ENCODE peak calls at places on chromosome X, in eight cellular contexts. W is mammary epithelial cell, L is cardiac fibroblast, X is upper lobe of left lung, Z is GM12865, U is nephron progenitor cell, B is Peyer's patch, A is choroid plexus epithelial cell. K is an unnamed sample.

GRCh38 chrX:106467422-106467821 is 144.4 kb upstream of the RADX start:
- DNase-seq in Z (no peak), B (no peak), A (no peak), X (no peak), L (no peak), U (no peak), W (no peak), K (no peak)

GRCh38 chrX:63754141-63754859 is 30.7 kb downstream of the ARHGEF9 start:
- DNase-seq in B (peak), X (no peak), L (peak), Z (peak), A (peak), U (no peak), W (peak), K (no peak)

GRCh38 chrX:20139966-20140365 is 1.7 kb downstream of the EIF1AX start:
- DNase-seq in U (no peak), B (no peak), W (peak), L (peak), Z (no peak), A (peak), X (no peak), K (no peak)

GRCh38 chrX:40938418-40938817 is 146.8 kb upstream of the USP9X start:
- DNase-seq in U (no peak), B (no peak), W (no peak), Z (no peak), A (peak), L (peak), X (no peak), K (no peak)

GRCh38 chrX:103356897-103357296 is 591 bp downstream of the TCEAL9 start:
- DNase-seq in A (no peak), U (peak), W (no peak), X (peak), B (no peak), L (no peak), Z (no peak), K (no peak)

GRCh38 chrX:74325130-74326059 is 21.4 kb downstream of the ZCCHC13 start:
- DNase-seq in B (no peak), W (no peak), Z (peak), L (no peak), A (no peak), X (no peak), U (no peak), K (no peak)

GRCh38 chrX:85836868-85837267 is 210.5 kb downstream of the CHM start:
- DNase-seq in X (no peak), B (no peak), Z (no peak), U (no peak), L (peak), A (no peak), W (peak), K (no peak)

GRCh38 chrX:10506781-10507180 is 113.6 kb downstream of the MID1 start:
- DNase-seq in B (no peak), L (no peak), A (no peak), U (no peak), Z (no peak), X (no peak), W (no peak), K (no peak)

GRCh38 chrX:11836284-11836683 is 78.2 kb downstream of the MSL3 start:
- DNase-seq in U (no peak), B (no peak), X (no peak), L (no peak), W (no peak), Z (no peak), A (no peak), K (no peak)

GRCh38 chrX:13080128-13080795 is 35.8 kb upstream of the FAM9C start:
- DNase-seq in U (no peak), A (no peak), L (no peak), B (no peak), Z (no peak), X (no peak), W (no peak), K (no peak)

GRCh38 chrX:1246816-1247215 is 21.8 kb upstream of the CSF2RA start:
- DNase-seq in U (peak), X (peak), L (peak), A (peak), W (peak), Z (peak), B (peak), K (peak)

DNA sequence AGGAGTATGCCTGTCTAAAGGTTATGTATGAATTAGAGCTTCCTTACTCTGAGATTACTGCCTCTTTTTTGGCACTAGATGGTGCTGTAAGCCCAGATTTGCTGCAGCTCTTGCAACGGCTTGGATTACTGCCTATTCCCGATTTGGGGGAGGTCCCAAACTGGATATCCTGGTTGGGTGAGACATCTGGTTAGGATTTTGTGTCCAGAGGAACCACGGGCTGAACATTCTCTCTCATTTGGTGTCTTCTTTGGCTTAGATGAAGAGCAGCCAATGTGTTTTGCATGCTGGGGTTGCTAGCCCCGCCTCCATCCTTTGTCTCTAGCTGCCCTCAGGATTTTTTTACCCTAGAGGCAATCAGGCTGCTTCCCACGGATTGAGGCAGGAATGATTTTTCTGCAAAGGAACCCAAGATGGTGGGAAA is 31.9 kb downstream of the F8A1 start:
- DNase-seq in A (peak), B (peak), X (no peak), Z (peak), L (peak), U (peak), W (peak), K (peak)
- TF ChIP-seq CTCF in A (peak), B (peak), X (peak), Z (peak), L (peak), U (peak), W (peak), K (no peak)

DNA sequence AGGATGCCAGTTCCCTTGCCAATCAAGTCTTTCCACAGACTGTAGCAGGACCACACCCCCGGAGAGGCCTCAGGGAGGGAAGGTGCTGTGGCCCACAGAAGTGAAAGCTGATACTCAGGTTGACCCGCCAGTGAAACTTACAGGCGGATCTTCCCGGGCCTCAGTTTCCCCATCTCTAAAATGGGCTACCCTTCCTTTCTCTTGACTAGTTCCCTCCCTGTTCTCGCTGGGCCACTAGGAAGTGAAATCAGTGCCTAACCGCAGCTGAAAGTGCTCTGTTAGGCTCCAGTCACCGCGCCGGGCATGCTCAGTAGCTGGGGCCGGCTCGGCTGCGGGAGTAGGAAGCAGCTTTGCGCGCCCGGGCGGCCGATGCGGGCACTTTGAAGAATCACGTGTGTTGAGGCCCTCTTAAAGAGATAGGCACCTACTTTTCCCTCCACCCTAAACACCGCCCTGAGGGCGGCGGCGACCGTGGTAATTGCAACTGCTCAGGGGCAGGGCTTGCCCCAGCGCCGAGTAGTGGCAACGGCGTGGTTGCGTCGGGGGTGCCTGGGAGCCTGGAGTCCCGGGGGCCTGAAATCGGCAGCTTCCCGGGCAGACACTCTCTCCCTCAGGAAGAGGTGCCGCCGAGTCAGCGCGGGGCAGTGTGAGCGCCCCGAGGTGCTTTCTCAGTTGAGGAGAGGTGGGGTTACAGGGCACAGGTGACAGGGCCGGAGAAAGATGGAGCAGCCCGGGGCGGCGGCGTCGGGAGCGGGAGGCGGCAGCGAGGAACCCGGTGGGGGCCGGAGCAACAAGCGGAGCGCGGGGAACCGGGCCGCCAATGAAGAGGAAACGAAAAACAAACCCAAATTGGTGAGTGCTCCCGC is at the start of gene DIAPH2:
- DNase-seq in L (peak), X (peak), B (peak), U (peak), A (peak), W (peak), Z (peak), K (peak)
- TF ChIP-seq CTCF in L (peak), X (no peak), B (peak), U (no peak), A (peak), W (no peak), Z (no peak), K (no peak)

DNA sequence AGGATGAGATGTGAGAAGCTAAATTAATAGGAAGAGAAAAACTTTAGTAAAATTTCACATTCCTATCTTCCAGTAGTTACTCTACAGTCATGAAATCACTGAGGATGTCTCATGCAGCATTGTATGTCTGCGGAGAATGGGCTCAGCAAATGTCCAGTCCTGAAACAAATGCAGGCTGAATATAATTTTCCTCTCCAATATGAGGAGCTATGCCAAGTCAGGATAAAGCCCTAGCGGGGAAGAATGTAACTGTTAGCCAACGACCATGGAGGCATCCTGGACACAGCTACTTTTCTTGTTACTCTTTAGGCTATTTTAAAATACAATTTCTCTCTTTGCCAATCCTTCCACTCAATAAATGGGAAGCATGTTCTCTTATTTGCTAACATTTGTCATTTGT is 127.7 kb downstream of the PRKX start:
- DNase-seq in L (no peak), B (no peak), Z (no peak), W (no peak), X (no peak), U (no peak), A (peak), K (no peak)
- TF ChIP-seq CTCF in L (no peak), B (no peak), Z (no peak), W (no peak), X (no peak), U (no peak), A (peak), K (no peak)

DNA sequence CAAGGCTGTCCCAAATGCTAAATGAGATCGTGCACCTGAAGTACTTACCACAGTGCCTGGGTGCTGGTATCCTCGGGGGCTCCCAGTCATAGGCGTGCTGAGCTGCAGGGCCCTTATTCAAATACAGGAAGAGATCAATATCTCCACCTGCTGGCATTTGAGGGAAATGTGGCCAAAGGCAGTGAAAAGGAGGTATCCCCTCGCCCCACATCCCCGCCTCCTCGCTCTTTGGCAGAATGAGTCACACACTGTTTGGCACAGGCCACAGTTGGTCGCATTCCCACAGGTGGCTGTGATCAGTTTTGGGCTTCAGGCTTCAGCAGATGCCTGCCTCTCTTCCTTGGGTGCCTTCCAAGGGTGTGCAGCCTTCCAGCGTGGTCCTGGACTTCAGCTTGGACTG is 28.4 kb downstream of the ZNF185 start:
- DNase-seq in Z (peak), X (no peak), W (peak), U (peak), B (peak), A (peak), L (peak), K (no peak)
- TF ChIP-seq CTCF in Z (peak), X (no peak), W (peak), U (peak), B (peak), A (peak), L (peak), K (no peak)

K was measured in activated B cell treated with CpG ODN at 0.5 μM for 24 hours.